ENCODE peak calls at places on chromosomes 12 and 14, in eight cellular contexts. Y, D, X, V, J, C, A and B are unnamed samples.

GRCh38 chr14:58428011-58428807 is 690 bp downstream of the KIAA0586 start:
- DNase-seq in Y (peak), D (no peak), V (no peak), J (no peak), A (no peak), X (no peak), C (peak), B (no peak)

GRCh38 chr14:104871145-104871655 is 6.1 kb downstream of the CEP170B start:
- DNase-seq in C (no peak), A (no peak), X (no peak), V (no peak), J (no peak), D (no peak), Y (no peak), B (no peak)

GRCh38 chr12:55659486-55660385 is 23.0 kb downstream of the OR10P1 start:
- DNase-seq in J (no peak), V (peak), C (peak), X (no peak), A (peak), Y (no peak), D (no peak), B (no peak)

GRCh38 chr12:92943482-92944250 is 14.6 kb upstream of the EEA1 start:
- DNase-seq in J (no peak), V (no peak), D (no peak), C (no peak), A (no peak), Y (no peak), X (no peak), B (no peak)

GRCh38 chr12:132292328-132293319 is 36.8 kb downstream of the GALNT9 start:
- DNase-seq in C (no peak), X (no peak), D (no peak), Y (no peak), A (no peak), V (no peak), J (no peak), B (no peak)

GRCh38 chr14:76348898-76349297 is 27.0 kb upstream of the ESRRB start:
- DNase-seq in Y (peak), A (peak), J (no peak), X (no peak), D (no peak), V (no peak), C (peak), B (no peak)

GRCh38 chr12:27277846-27278260 is 33.8 kb downstream of the STK38L start:
- DNase-seq in C (no peak), X (no peak), A (no peak), V (no peak), Y (peak), J (peak), D (no peak), B (peak)

GRCh38 chr14:44833376-44833775 is 128.4 kb downstream of the KLHL28 start:
- DNase-seq in X (no peak), V (no peak), D (no peak), C (no peak), Y (no peak), J (no peak), A (no peak), B (no peak)

GRCh38 chr14:52299692-52300278 is 14.3 kb upstream of the PTGER2 start:
- DNase-seq in V (peak), X (no peak), C (peak), D (no peak), J (no peak), Y (no peak), A (no peak), B (peak)

GRCh38 chr12:129873458-129873857 is 30.4 kb downstream of the TMEM132D start:
- DNase-seq in J (no peak), V (no peak), C (no peak), Y (no peak), D (no peak), A (no peak), X (no peak), B (no peak)

GRCh38 chr14:101120636-101121398 is 217.3 kb upstream of the RTL1 start:
- DNase-seq in D (no peak), C (peak), Y (no peak), X (no peak), J (no peak), A (peak), V (peak), B (no peak)

GRCh38 chr12:123131879-123132402 is 18.9 kb downstream of the PITPNM2 start:
- DNase-seq in D (peak), X (no peak), V (peak), A (peak), J (no peak), C (no peak), Y (no peak), B (no peak)

GRCh38 chr14:20988717-20989116 is 1.1 kb upstream of the METTL17 start:
- DNase-seq in Y (no peak), A (no peak), X (no peak), J (no peak), D (no peak), C (no peak), V (no peak), B (no peak)

GRCh38 chr12:86042062-86042461 is 168.0 kb downstream of the NTS start:
- DNase-seq in V (no peak), Y (no peak), J (no peak), D (no peak), A (no peak), X (no peak), C (no peak), B (no peak)

GRCh38 chr14:73055251-73055650 is 3.1 kb upstream of the RBM25 start:
- DNase-seq in X (no peak), C (no peak), A (no peak), V (no peak), J (no peak), Y (no peak), D (no peak), B (no peak)

GRCh38 chr14:73743431-73743931 is 29.3 kb upstream of the PNMA1 start:
- DNase-seq in D (peak), A (no peak), J (no peak), C (no peak), X (no peak), Y (no peak), V (peak), B (peak)

GRCh38 chr14:72638021-72638420 is 255.9 kb downstream of the DPF3 start:
- DNase-seq in Y (no peak), X (no peak), C (no peak), J (no peak), V (no peak), D (no peak), A (no peak), B (no peak)